ENCODE peak calls at places on chromosomes 7 and 10, in ten cellular contexts. One of them, this sample, is unnamed.
A peak's percentile ranks its signal among the peaks of the same experiment; 100 is the strongest.

GRCh38 chr10:12177642-12178041 is 18.0 kb downstream of the NUDT5 start:
- DNase-seq in suprapubic skin: no peak
- DNase-seq in IMR-90: peak; percentile 84
- DNase-seq in HepG2: no peak
- DNase-seq in mammary epithelial cell: peak; percentile 5
- DNase-seq in BJ: no peak
- DNase-seq in CD8-positive, alpha-beta T cell: no peak
- DNase-seq in fibroblast of lung: peak; percentile 53
- DNase-seq in right atrium auricular region: no peak
- DNase-seq in endothelial cell of umbilical vein: no peak
- DNase-seq in this sample: peak; percentile 55

GRCh38 chr7:34728156-34728555 is 70.1 kb downstream of the NPSR1 start:
- DNase-seq in suprapubic skin: no peak
- DNase-seq in IMR-90: no peak
- DNase-seq in HepG2: no peak
- DNase-seq in mammary epithelial cell: no peak
- DNase-seq in BJ: no peak
- DNase-seq in CD8-positive, alpha-beta T cell: no peak
- DNase-seq in fibroblast of lung: no peak
- DNase-seq in right atrium auricular region: no peak
- DNase-seq in endothelial cell of umbilical vein: no peak
- DNase-seq in this sample: no peak

GRCh38 chr7:41698726-41699125 is 4.2 kb downstream of the INHBA start:
- DNase-seq in suprapubic skin: no peak
- DNase-seq in IMR-90: peak; percentile 85
- DNase-seq in HepG2: no peak
- DNase-seq in mammary epithelial cell: peak; percentile 83
- DNase-seq in BJ: no peak
- DNase-seq in CD8-positive, alpha-beta T cell: no peak
- DNase-seq in fibroblast of lung: peak; percentile 81
- DNase-seq in right atrium auricular region: no peak
- DNase-seq in endothelial cell of umbilical vein: peak; percentile 67
- DNase-seq in this sample: no peak

GRCh38 chr7:94423865-94424264 is 29.2 kb downstream of the COL1A2 start:
- DNase-seq in suprapubic skin: no peak
- DNase-seq in IMR-90: peak; percentile 88
- DNase-seq in HepG2: no peak
- DNase-seq in mammary epithelial cell: peak; percentile 43
- DNase-seq in BJ: peak; percentile 89
- DNase-seq in CD8-positive, alpha-beta T cell: no peak
- DNase-seq in fibroblast of lung: peak; percentile 73
- DNase-seq in right atrium auricular region: no peak
- DNase-seq in endothelial cell of umbilical vein: no peak
- DNase-seq in this sample: no peak

GRCh38 chr10:10394933-10395658 is 622.6 kb upstream of the CELF2 start:
- DNase-seq in suprapubic skin: no peak
- DNase-seq in IMR-90: peak; percentile 67
- DNase-seq in HepG2: no peak
- DNase-seq in mammary epithelial cell: no peak
- DNase-seq in BJ: no peak
- DNase-seq in CD8-positive, alpha-beta T cell: no peak
- DNase-seq in fibroblast of lung: no peak
- DNase-seq in right atrium auricular region: no peak
- DNase-seq in endothelial cell of umbilical vein: no peak
- DNase-seq in this sample: no peak

GRCh38 chr10:122126763-122127659 is 138.0 kb downstream of the TACC2 start:
- DNase-seq in suprapubic skin: no peak
- DNase-seq in IMR-90: peak; percentile 97
- DNase-seq in HepG2: peak; percentile 30
- DNase-seq in mammary epithelial cell: peak; percentile 73
- DNase-seq in BJ: peak; percentile 71
- DNase-seq in CD8-positive, alpha-beta T cell: no peak
- DNase-seq in fibroblast of lung: peak; percentile 97
- DNase-seq in right atrium auricular region: no peak
- DNase-seq in endothelial cell of umbilical vein: peak; percentile 92
- DNase-seq in this sample: peak; percentile 85

GRCh38 chr10:121058082-121058481 is 206.9 kb downstream of the WDR11 start:
- DNase-seq in suprapubic skin: no peak
- DNase-seq in IMR-90: no peak
- DNase-seq in HepG2: no peak
- DNase-seq in mammary epithelial cell: no peak
- DNase-seq in BJ: no peak
- DNase-seq in CD8-positive, alpha-beta T cell: no peak
- DNase-seq in fibroblast of lung: no peak
- DNase-seq in right atrium auricular region: no peak
- DNase-seq in endothelial cell of umbilical vein: no peak
- DNase-seq in this sample: no peak

GRCh38 chr10:62224606-62225005 is 44.0 kb downstream of the RTKN2 start:
- DNase-seq in suprapubic skin: no peak
- DNase-seq in IMR-90: peak; percentile 78
- DNase-seq in HepG2: no peak
- DNase-seq in mammary epithelial cell: peak; percentile 43
- DNase-seq in BJ: no peak
- DNase-seq in CD8-positive, alpha-beta T cell: no peak
- DNase-seq in fibroblast of lung: peak; percentile 92
- DNase-seq in right atrium auricular region: no peak
- DNase-seq in endothelial cell of umbilical vein: no peak
- DNase-seq in this sample: peak; percentile 63

GRCh38 chr7:156778668-156779067 is 114.3 kb downstream of the LMBR1 start:
- DNase-seq in suprapubic skin: no peak
- DNase-seq in IMR-90: no peak
- DNase-seq in HepG2: no peak
- DNase-seq in mammary epithelial cell: no peak
- DNase-seq in BJ: no peak
- DNase-seq in CD8-positive, alpha-beta T cell: no peak
- DNase-seq in fibroblast of lung: no peak
- DNase-seq in right atrium auricular region: no peak
- DNase-seq in endothelial cell of umbilical vein: peak; percentile 5
- DNase-seq in this sample: no peak

GRCh38 chr7:156777364-156778069 is 115.5 kb downstream of the LMBR1 start:
- DNase-seq in suprapubic skin: no peak
- DNase-seq in IMR-90: peak; percentile 22
- DNase-seq in HepG2: no peak
- DNase-seq in mammary epithelial cell: peak; percentile 61
- DNase-seq in BJ: no peak
- DNase-seq in CD8-positive, alpha-beta T cell: no peak
- DNase-seq in fibroblast of lung: peak; percentile 33
- DNase-seq in right atrium auricular region: no peak
- DNase-seq in endothelial cell of umbilical vein: no peak
- DNase-seq in this sample: no peak

GRCh38 chr7:156776527-156776926 is 116.5 kb downstream of the LMBR1 start:
- DNase-seq in suprapubic skin: no peak
- DNase-seq in IMR-90: no peak
- DNase-seq in HepG2: no peak
- DNase-seq in mammary epithelial cell: no peak
- DNase-seq in BJ: no peak
- DNase-seq in CD8-positive, alpha-beta T cell: no peak
- DNase-seq in fibroblast of lung: no peak
- DNase-seq in right atrium auricular region: no peak
- DNase-seq in endothelial cell of umbilical vein: no peak
- DNase-seq in this sample: no peak

GRCh38 chr7:156780724-156781455 is 112.1 kb downstream of the LMBR1 start:
- DNase-seq in suprapubic skin: no peak
- DNase-seq in IMR-90: no peak
- DNase-seq in HepG2: no peak
- DNase-seq in mammary epithelial cell: no peak
- DNase-seq in BJ: no peak
- DNase-seq in CD8-positive, alpha-beta T cell: no peak
- DNase-seq in fibroblast of lung: no peak
- DNase-seq in right atrium auricular region: no peak
- DNase-seq in endothelial cell of umbilical vein: no peak
- DNase-seq in this sample: no peak

DNA sequence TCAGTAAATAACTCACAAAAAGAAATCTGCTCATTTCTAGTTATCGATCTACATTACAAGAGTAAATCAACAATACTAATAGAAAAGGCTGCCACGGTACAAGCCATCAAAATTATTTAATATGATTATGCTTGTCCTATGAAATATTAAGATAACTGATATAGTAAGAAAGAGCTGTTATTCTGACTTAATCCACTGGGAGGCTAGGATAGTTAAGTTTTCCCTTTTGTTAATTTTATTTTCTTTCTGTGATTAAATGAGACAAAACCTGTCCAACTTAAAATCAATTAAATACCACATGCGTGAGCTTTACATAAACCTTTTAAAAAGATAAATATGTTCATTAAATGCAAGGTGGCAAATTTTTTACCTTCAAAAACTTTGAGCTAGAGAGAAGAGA is 114.8 kb downstream of the LMBR1 start:
- DNase-seq in suprapubic skin: no peak
- DNase-seq in IMR-90: no peak
- DNase-seq in HepG2: no peak
- DNase-seq in mammary epithelial cell: no peak
- DNase-seq in BJ: no peak
- DNase-seq in CD8-positive, alpha-beta T cell: no peak
- DNase-seq in fibroblast of lung: no peak
- DNase-seq in right atrium auricular region: no peak
- DNase-seq in endothelial cell of umbilical vein: no peak
- DNase-seq in this sample: no peak
- TF ChIP-seq CTCF in suprapubic skin: no peak
- TF ChIP-seq CTCF in IMR-90: peak; percentile 20
- TF ChIP-seq CTCF in HepG2: no peak
- TF ChIP-seq CTCF in mammary epithelial cell: peak; percentile 14
- TF ChIP-seq CTCF in BJ: peak; percentile 14
- TF ChIP-seq CTCF in CD8-positive, alpha-beta T cell: no peak
- TF ChIP-seq CTCF in fibroblast of lung: no peak
- TF ChIP-seq CTCF in right atrium auricular region: no peak
- TF ChIP-seq CTCF in endothelial cell of umbilical vein: no peak
- TF ChIP-seq CTCF in this sample: no peak

GRCh38 chr7:158934628-158935027 is 78.3 kb downstream of the DYNC2I1 start:
- DNase-seq in suprapubic skin: no peak
- DNase-seq in IMR-90: no peak
- DNase-seq in HepG2: no peak
- DNase-seq in mammary epithelial cell: no peak
- DNase-seq in BJ: no peak
- DNase-seq in CD8-positive, alpha-beta T cell: no peak
- DNase-seq in fibroblast of lung: no peak
- DNase-seq in right atrium auricular region: no peak
- DNase-seq in endothelial cell of umbilical vein: no peak
- DNase-seq in this sample: no peak

GRCh38 chr7:158929306-158929705 is 72.9 kb downstream of the DYNC2I1 start:
- DNase-seq in suprapubic skin: no peak
- DNase-seq in IMR-90: no peak
- DNase-seq in HepG2: no peak
- DNase-seq in mammary epithelial cell: no peak
- DNase-seq in BJ: no peak
- DNase-seq in CD8-positive, alpha-beta T cell: no peak
- DNase-seq in fibroblast of lung: no peak
- DNase-seq in right atrium auricular region: no peak
- DNase-seq in endothelial cell of umbilical vein: no peak
- DNase-seq in this sample: no peak

GRCh38 chr7:158931899-158932298 is 75.5 kb downstream of the DYNC2I1 start:
- DNase-seq in suprapubic skin: no peak
- DNase-seq in IMR-90: no peak
- DNase-seq in HepG2: no peak
- DNase-seq in mammary epithelial cell: no peak
- DNase-seq in BJ: no peak
- DNase-seq in CD8-positive, alpha-beta T cell: no peak
- DNase-seq in fibroblast of lung: no peak
- DNase-seq in right atrium auricular region: no peak
- DNase-seq in endothelial cell of umbilical vein: no peak
- DNase-seq in this sample: no peak

GRCh38 chr7:158935062-158935461 is 78.7 kb downstream of the DYNC2I1 start:
- DNase-seq in suprapubic skin: no peak
- DNase-seq in IMR-90: no peak
- DNase-seq in HepG2: no peak
- DNase-seq in mammary epithelial cell: no peak
- DNase-seq in BJ: no peak
- DNase-seq in CD8-positive, alpha-beta T cell: no peak
- DNase-seq in fibroblast of lung: no peak
- DNase-seq in right atrium auricular region: no peak
- DNase-seq in endothelial cell of umbilical vein: no peak
- DNase-seq in this sample: no peak

DNA sequence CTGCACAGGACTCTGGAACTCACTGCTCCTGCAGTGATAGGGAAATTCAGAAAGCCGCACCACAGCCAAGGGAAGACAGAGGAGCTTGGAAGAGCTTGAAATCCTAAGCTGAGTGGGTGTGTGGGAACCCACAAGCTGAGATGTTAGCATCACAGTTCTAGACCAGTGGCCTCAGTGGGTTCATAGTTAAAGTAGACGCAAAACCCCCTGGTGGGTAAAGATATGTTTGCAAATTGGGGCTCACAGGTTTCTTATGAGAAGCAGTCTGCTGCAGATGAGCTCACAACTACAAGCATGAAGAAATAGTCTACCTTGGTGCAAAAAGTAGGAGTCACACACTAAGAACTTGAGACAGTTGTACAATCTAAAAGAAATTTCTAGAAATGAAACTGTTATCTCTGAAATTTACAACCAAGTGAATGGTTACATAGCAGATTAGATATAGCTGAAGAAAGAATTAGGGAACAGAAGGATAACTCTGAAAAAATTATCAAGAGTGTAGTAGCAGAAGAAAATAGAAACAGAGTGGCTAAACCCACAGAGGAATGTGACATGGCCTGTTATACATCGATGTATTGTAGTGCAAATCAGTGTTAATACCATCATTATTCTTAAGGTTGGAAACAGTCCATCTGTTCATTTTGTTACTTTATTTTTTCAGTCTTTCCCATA is 77.2 kb downstream of the DYNC2I1 start:
- DNase-seq in suprapubic skin: no peak
- DNase-seq in IMR-90: no peak
- DNase-seq in HepG2: no peak
- DNase-seq in mammary epithelial cell: no peak
- DNase-seq in BJ: no peak
- DNase-seq in CD8-positive, alpha-beta T cell: no peak
- DNase-seq in fibroblast of lung: no peak
- DNase-seq in right atrium auricular region: no peak
- DNase-seq in endothelial cell of umbilical vein: no peak
- DNase-seq in this sample: no peak
- H3K36me3 ChIP-seq in suprapubic skin: peaks cover 69% of the 10 kb centered on the region
- H3K36me3 ChIP-seq in IMR-90: peaks cover 27% of the 10 kb centered on the region
- H3K36me3 ChIP-seq in HepG2: no peaks in the 10 kb centered on the region
- H3K36me3 ChIP-seq in mammary epithelial cell: peaks cover 3% of the 10 kb centered on the region
- H3K36me3 ChIP-seq in BJ: peaks cover 7% of the 10 kb centered on the region
- H3K36me3 ChIP-seq in CD8-positive, alpha-beta T cell: no peaks in the 10 kb centered on the region
- H3K36me3 ChIP-seq in fibroblast of lung: peaks cover 8% of the 10 kb centered on the region
- H3K36me3 ChIP-seq in right atrium auricular region: peaks cover 73% of the 10 kb centered on the region
- H3K36me3 ChIP-seq in endothelial cell of umbilical vein: peaks cover 5% of the 10 kb centered on the region
- H3K36me3 ChIP-seq in this sample: no peaks in the 10 kb centered on the region

GRCh38 chr7:5526190-5527037 is 102.8 kb upstream of the TNRC18 start:
- DNase-seq in suprapubic skin: no peak
- DNase-seq in IMR-90: peak; percentile 32
- DNase-seq in HepG2: peak; percentile 57
- DNase-seq in mammary epithelial cell: peak; percentile 76
- DNase-seq in BJ: no peak
- DNase-seq in CD8-positive, alpha-beta T cell: no peak
- DNase-seq in fibroblast of lung: no peak
- DNase-seq in right atrium auricular region: no peak
- DNase-seq in endothelial cell of umbilical vein: peak; percentile 34
- DNase-seq in this sample: no peak
- TF ChIP-seq CTCF in suprapubic skin: no peak
- TF ChIP-seq CTCF in IMR-90: peak; percentile 3
- TF ChIP-seq CTCF in HepG2: peak; percentile 70
- TF ChIP-seq CTCF in mammary epithelial cell: peak; percentile 35
- TF ChIP-seq CTCF in BJ: peak; percentile 10
- TF ChIP-seq CTCF in CD8-positive, alpha-beta T cell: no peak
- TF ChIP-seq CTCF in fibroblast of lung: no peak
- TF ChIP-seq CTCF in right atrium auricular region: peak; percentile 25
- TF ChIP-seq CTCF in endothelial cell of umbilical vein: no peak
- TF ChIP-seq CTCF in this sample: no peak

DNA sequence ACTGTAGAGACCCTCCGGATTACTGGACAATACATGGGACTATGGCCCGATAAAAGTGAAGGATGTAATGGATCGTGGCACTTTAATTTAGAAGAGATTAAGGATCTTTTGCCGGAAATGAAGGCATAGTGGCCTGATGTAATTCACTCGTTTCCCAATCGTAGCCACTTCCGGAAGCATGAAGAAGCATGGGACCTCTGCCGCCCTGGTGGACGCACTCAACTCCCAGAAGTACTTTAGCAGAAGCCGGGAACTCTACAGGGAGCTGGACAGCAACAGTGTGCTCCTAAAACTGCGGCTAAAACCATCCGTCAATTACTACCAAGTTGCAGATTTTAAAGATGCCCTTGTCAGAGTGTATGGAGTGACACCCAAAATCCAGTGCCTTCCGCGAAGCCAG is 59.6 kb upstream of the NUPR2 start:
- DNase-seq in suprapubic skin: no peak
- DNase-seq in IMR-90: no peak
- DNase-seq in HepG2: no peak
- DNase-seq in mammary epithelial cell: no peak
- DNase-seq in BJ: no peak
- DNase-seq in CD8-positive, alpha-beta T cell: no peak
- DNase-seq in fibroblast of lung: no peak
- DNase-seq in right atrium auricular region: no peak
- DNase-seq in endothelial cell of umbilical vein: no peak
- DNase-seq in this sample: no peak
- H3K36me3 ChIP-seq in suprapubic skin: no peaks in the 10 kb centered on the region
- H3K36me3 ChIP-seq in IMR-90: no peaks in the 10 kb centered on the region
- H3K36me3 ChIP-seq in HepG2: no peaks in the 10 kb centered on the region
- H3K36me3 ChIP-seq in mammary epithelial cell: no peaks in the 10 kb centered on the region
- H3K36me3 ChIP-seq in BJ: no peaks in the 10 kb centered on the region
- H3K36me3 ChIP-seq in CD8-positive, alpha-beta T cell: no peaks in the 10 kb centered on the region
- H3K36me3 ChIP-seq in fibroblast of lung: no peaks in the 10 kb centered on the region
- H3K36me3 ChIP-seq in right atrium auricular region: no peaks in the 10 kb centered on the region
- H3K36me3 ChIP-seq in endothelial cell of umbilical vein: no peaks in the 10 kb centered on the region
- H3K36me3 ChIP-seq in this sample: no peaks in the 10 kb centered on the region